ENCODE peak calls at places on chromosomes 1 and 21, in ten cellular contexts. One of them, this sample, is unnamed.

GRCh38 chr1:3000671-3001470 is 20.4 kb upstream of the ACTRT2 start:
- DNase-seq in Peyer's patch: no peak
- DNase-seq in RKO: no peak
- DNase-seq in activated CD8-positive, alpha-beta T cell treated with anti-CD3 and anti-CD28 coated beads, Interleukin-2, amount 10 ng/mL, durations not matched to agents 7 days and 5 days: no peak
- DNase-seq in effector memory CD8-positive, alpha-beta T cell: no peak
- DNase-seq in left ventricle myocardium superior: no peak
- DNase-seq in stimulated activated CD4-positive, alpha-beta T cell treated with anti-CD3 and anti-CD28 coated beads, Interleukin-12 subunit alpha, Interleukin-12 subunit beta, amount 100 ng/mL, for 4 hours: no peak
- DNase-seq in pancreas: no peak
- DNase-seq in stimulated activated naive CD4-positive, alpha-beta T cell: no peak
- DNase-seq in ACHN: no peak
- DNase-seq in this sample: no peak

GRCh38 chr1:199774433-199775089 is 252.9 kb upstream of the NR5A2 start:
- DNase-seq in Peyer's patch: no peak
- DNase-seq in RKO: no peak
- DNase-seq in activated CD8-positive, alpha-beta T cell treated with anti-CD3 and anti-CD28 coated beads, Interleukin-2, amount 10 ng/mL, durations not matched to agents 7 days and 5 days: no peak
- DNase-seq in effector memory CD8-positive, alpha-beta T cell: no peak
- DNase-seq in left ventricle myocardium superior: no peak
- DNase-seq in stimulated activated CD4-positive, alpha-beta T cell treated with anti-CD3 and anti-CD28 coated beads, Interleukin-12 subunit alpha, Interleukin-12 subunit beta, amount 100 ng/mL, for 4 hours: no peak
- DNase-seq in pancreas: peak
- DNase-seq in stimulated activated naive CD4-positive, alpha-beta T cell: no peak
- DNase-seq in ACHN: peak
- DNase-seq in this sample: no peak

GRCh38 chr1:240763771-240764170 is 151.8 kb upstream of the GREM2 start:
- DNase-seq in Peyer's patch: no peak
- DNase-seq in RKO: no peak
- DNase-seq in activated CD8-positive, alpha-beta T cell treated with anti-CD3 and anti-CD28 coated beads, Interleukin-2, amount 10 ng/mL, durations not matched to agents 7 days and 5 days: no peak
- DNase-seq in effector memory CD8-positive, alpha-beta T cell: no peak
- DNase-seq in left ventricle myocardium superior: no peak
- DNase-seq in stimulated activated CD4-positive, alpha-beta T cell treated with anti-CD3 and anti-CD28 coated beads, Interleukin-12 subunit alpha, Interleukin-12 subunit beta, amount 100 ng/mL, for 4 hours: no peak
- DNase-seq in pancreas: no peak
- DNase-seq in stimulated activated naive CD4-positive, alpha-beta T cell: no peak
- DNase-seq in ACHN: no peak
- DNase-seq in this sample: no peak

GRCh38 chr1:33021567-33022431 is 14.9 kb downstream of the AK2 start:
- DNase-seq in Peyer's patch: no peak
- DNase-seq in RKO: no peak
- DNase-seq in activated CD8-positive, alpha-beta T cell treated with anti-CD3 and anti-CD28 coated beads, Interleukin-2, amount 10 ng/mL, durations not matched to agents 7 days and 5 days: no peak
- DNase-seq in effector memory CD8-positive, alpha-beta T cell: no peak
- DNase-seq in left ventricle myocardium superior: no peak
- DNase-seq in stimulated activated CD4-positive, alpha-beta T cell treated with anti-CD3 and anti-CD28 coated beads, Interleukin-12 subunit alpha, Interleukin-12 subunit beta, amount 100 ng/mL, for 4 hours: no peak
- DNase-seq in pancreas: no peak
- DNase-seq in stimulated activated naive CD4-positive, alpha-beta T cell: no peak
- DNase-seq in ACHN: no peak
- DNase-seq in this sample: no peak

GRCh38 chr1:184160236-184160635 is 108.7 kb downstream of the TSEN15 start:
- DNase-seq in Peyer's patch: no peak
- DNase-seq in RKO: peak
- DNase-seq in activated CD8-positive, alpha-beta T cell treated with anti-CD3 and anti-CD28 coated beads, Interleukin-2, amount 10 ng/mL, durations not matched to agents 7 days and 5 days: no peak
- DNase-seq in effector memory CD8-positive, alpha-beta T cell: no peak
- DNase-seq in left ventricle myocardium superior: no peak
- DNase-seq in stimulated activated CD4-positive, alpha-beta T cell treated with anti-CD3 and anti-CD28 coated beads, Interleukin-12 subunit alpha, Interleukin-12 subunit beta, amount 100 ng/mL, for 4 hours: no peak
- DNase-seq in pancreas: no peak
- DNase-seq in stimulated activated naive CD4-positive, alpha-beta T cell: no peak
- DNase-seq in ACHN: no peak
- DNase-seq in this sample: no peak

GRCh38 chr1:67571406-67571805 is 113.6 kb upstream of the GADD45A start:
- DNase-seq in Peyer's patch: no peak
- DNase-seq in RKO: no peak
- DNase-seq in activated CD8-positive, alpha-beta T cell treated with anti-CD3 and anti-CD28 coated beads, Interleukin-2, amount 10 ng/mL, durations not matched to agents 7 days and 5 days: no peak
- DNase-seq in effector memory CD8-positive, alpha-beta T cell: no peak
- DNase-seq in left ventricle myocardium superior: no peak
- DNase-seq in stimulated activated CD4-positive, alpha-beta T cell treated with anti-CD3 and anti-CD28 coated beads, Interleukin-12 subunit alpha, Interleukin-12 subunit beta, amount 100 ng/mL, for 4 hours: no peak
- DNase-seq in pancreas: no peak
- DNase-seq in stimulated activated naive CD4-positive, alpha-beta T cell: no peak
- DNase-seq in ACHN: no peak
- DNase-seq in this sample: no peak

GRCh38 chr1:36223373-36223995 is 759 bp upstream of the THRAP3 start:
- DNase-seq in Peyer's patch: no peak
- DNase-seq in RKO: peak
- DNase-seq in activated CD8-positive, alpha-beta T cell treated with anti-CD3 and anti-CD28 coated beads, Interleukin-2, amount 10 ng/mL, durations not matched to agents 7 days and 5 days: peak
- DNase-seq in effector memory CD8-positive, alpha-beta T cell: no peak
- DNase-seq in left ventricle myocardium superior: no peak
- DNase-seq in stimulated activated CD4-positive, alpha-beta T cell treated with anti-CD3 and anti-CD28 coated beads, Interleukin-12 subunit alpha, Interleukin-12 subunit beta, amount 100 ng/mL, for 4 hours: no peak
- DNase-seq in pancreas: no peak
- DNase-seq in stimulated activated naive CD4-positive, alpha-beta T cell: no peak
- DNase-seq in ACHN: peak
- DNase-seq in this sample: no peak

GRCh38 chr1:116871772-116872146 is 38.0 kb upstream of the PTGFRN start:
- DNase-seq in Peyer's patch: no peak
- DNase-seq in RKO: no peak
- DNase-seq in activated CD8-positive, alpha-beta T cell treated with anti-CD3 and anti-CD28 coated beads, Interleukin-2, amount 10 ng/mL, durations not matched to agents 7 days and 5 days: no peak
- DNase-seq in effector memory CD8-positive, alpha-beta T cell: no peak
- DNase-seq in left ventricle myocardium superior: no peak
- DNase-seq in stimulated activated CD4-positive, alpha-beta T cell treated with anti-CD3 and anti-CD28 coated beads, Interleukin-12 subunit alpha, Interleukin-12 subunit beta, amount 100 ng/mL, for 4 hours: no peak
- DNase-seq in pancreas: no peak
- DNase-seq in stimulated activated naive CD4-positive, alpha-beta T cell: no peak
- DNase-seq in ACHN: no peak
- DNase-seq in this sample: no peak

GRCh38 chr1:208089151-208089550 is 155.0 kb downstream of the PLXNA2 start:
- DNase-seq in Peyer's patch: no peak
- DNase-seq in RKO: no peak
- DNase-seq in activated CD8-positive, alpha-beta T cell treated with anti-CD3 and anti-CD28 coated beads, Interleukin-2, amount 10 ng/mL, durations not matched to agents 7 days and 5 days: no peak
- DNase-seq in effector memory CD8-positive, alpha-beta T cell: no peak
- DNase-seq in left ventricle myocardium superior: no peak
- DNase-seq in stimulated activated CD4-positive, alpha-beta T cell treated with anti-CD3 and anti-CD28 coated beads, Interleukin-12 subunit alpha, Interleukin-12 subunit beta, amount 100 ng/mL, for 4 hours: no peak
- DNase-seq in pancreas: no peak
- DNase-seq in stimulated activated naive CD4-positive, alpha-beta T cell: no peak
- DNase-seq in ACHN: no peak
- DNase-seq in this sample: no peak

GRCh38 chr1:230747886-230748800 is 955 bp downstream of the CAPN9 start:
- DNase-seq in Peyer's patch: peak
- DNase-seq in RKO: no peak
- DNase-seq in activated CD8-positive, alpha-beta T cell treated with anti-CD3 and anti-CD28 coated beads, Interleukin-2, amount 10 ng/mL, durations not matched to agents 7 days and 5 days: no peak
- DNase-seq in effector memory CD8-positive, alpha-beta T cell: no peak
- DNase-seq in left ventricle myocardium superior: no peak
- DNase-seq in stimulated activated CD4-positive, alpha-beta T cell treated with anti-CD3 and anti-CD28 coated beads, Interleukin-12 subunit alpha, Interleukin-12 subunit beta, amount 100 ng/mL, for 4 hours: no peak
- DNase-seq in pancreas: peak
- DNase-seq in stimulated activated naive CD4-positive, alpha-beta T cell: no peak
- DNase-seq in ACHN: no peak
- DNase-seq in this sample: no peak

GRCh38 chr1:221190249-221190648 is 311.0 kb downstream of the HLX start:
- DNase-seq in Peyer's patch: no peak
- DNase-seq in RKO: no peak
- DNase-seq in activated CD8-positive, alpha-beta T cell treated with anti-CD3 and anti-CD28 coated beads, Interleukin-2, amount 10 ng/mL, durations not matched to agents 7 days and 5 days: no peak
- DNase-seq in effector memory CD8-positive, alpha-beta T cell: no peak
- DNase-seq in left ventricle myocardium superior: no peak
- DNase-seq in stimulated activated CD4-positive, alpha-beta T cell treated with anti-CD3 and anti-CD28 coated beads, Interleukin-12 subunit alpha, Interleukin-12 subunit beta, amount 100 ng/mL, for 4 hours: no peak
- DNase-seq in pancreas: no peak
- DNase-seq in stimulated activated naive CD4-positive, alpha-beta T cell: no peak
- DNase-seq in ACHN: no peak
- DNase-seq in this sample: no peak

GRCh38 chr1:42936309-42937078 is 22.2 kb downstream of the SLC2A1 start:
- DNase-seq in Peyer's patch: peak
- DNase-seq in RKO: no peak
- DNase-seq in activated CD8-positive, alpha-beta T cell treated with anti-CD3 and anti-CD28 coated beads, Interleukin-2, amount 10 ng/mL, durations not matched to agents 7 days and 5 days: no peak
- DNase-seq in effector memory CD8-positive, alpha-beta T cell: peak
- DNase-seq in left ventricle myocardium superior: no peak
- DNase-seq in stimulated activated CD4-positive, alpha-beta T cell treated with anti-CD3 and anti-CD28 coated beads, Interleukin-12 subunit alpha, Interleukin-12 subunit beta, amount 100 ng/mL, for 4 hours: no peak
- DNase-seq in pancreas: no peak
- DNase-seq in stimulated activated naive CD4-positive, alpha-beta T cell: no peak
- DNase-seq in ACHN: no peak
- DNase-seq in this sample: no peak

GRCh38 chr1:103514920-103515503 is 10.5 kb upstream of the RNPC3 start:
- DNase-seq in Peyer's patch: no peak
- DNase-seq in RKO: peak
- DNase-seq in activated CD8-positive, alpha-beta T cell treated with anti-CD3 and anti-CD28 coated beads, Interleukin-2, amount 10 ng/mL, durations not matched to agents 7 days and 5 days: peak
- DNase-seq in effector memory CD8-positive, alpha-beta T cell: no peak
- DNase-seq in left ventricle myocardium superior: no peak
- DNase-seq in stimulated activated CD4-positive, alpha-beta T cell treated with anti-CD3 and anti-CD28 coated beads, Interleukin-12 subunit alpha, Interleukin-12 subunit beta, amount 100 ng/mL, for 4 hours: no peak
- DNase-seq in pancreas: no peak
- DNase-seq in stimulated activated naive CD4-positive, alpha-beta T cell: no peak
- DNase-seq in ACHN: peak
- DNase-seq in this sample: no peak

GRCh38 chr1:150974580-150975478 is at the start of gene CERS2:
- DNase-seq in Peyer's patch: peak
- DNase-seq in RKO: peak
- DNase-seq in activated CD8-positive, alpha-beta T cell treated with anti-CD3 and anti-CD28 coated beads, Interleukin-2, amount 10 ng/mL, durations not matched to agents 7 days and 5 days: peak
- DNase-seq in effector memory CD8-positive, alpha-beta T cell: peak
- DNase-seq in left ventricle myocardium superior: peak
- DNase-seq in stimulated activated CD4-positive, alpha-beta T cell treated with anti-CD3 and anti-CD28 coated beads, Interleukin-12 subunit alpha, Interleukin-12 subunit beta, amount 100 ng/mL, for 4 hours: peak
- DNase-seq in pancreas: peak
- DNase-seq in stimulated activated naive CD4-positive, alpha-beta T cell: peak
- DNase-seq in ACHN: peak
- DNase-seq in this sample: peak

GRCh38 chr1:202184750-202185460 is 8.7 kb upstream of the LGR6 start:
- DNase-seq in Peyer's patch: peak
- DNase-seq in RKO: peak
- DNase-seq in activated CD8-positive, alpha-beta T cell treated with anti-CD3 and anti-CD28 coated beads, Interleukin-2, amount 10 ng/mL, durations not matched to agents 7 days and 5 days: peak
- DNase-seq in effector memory CD8-positive, alpha-beta T cell: peak
- DNase-seq in left ventricle myocardium superior: peak
- DNase-seq in stimulated activated CD4-positive, alpha-beta T cell treated with anti-CD3 and anti-CD28 coated beads, Interleukin-12 subunit alpha, Interleukin-12 subunit beta, amount 100 ng/mL, for 4 hours: peak
- DNase-seq in pancreas: peak
- DNase-seq in stimulated activated naive CD4-positive, alpha-beta T cell: peak
- DNase-seq in ACHN: peak
- DNase-seq in this sample: peak

GRCh38 chr1:31798433-31799195 is 17.2 kb downstream of the SPOCD1 start:
- DNase-seq in Peyer's patch: peak
- DNase-seq in RKO: peak
- DNase-seq in activated CD8-positive, alpha-beta T cell treated with anti-CD3 and anti-CD28 coated beads, Interleukin-2, amount 10 ng/mL, durations not matched to agents 7 days and 5 days: no peak
- DNase-seq in effector memory CD8-positive, alpha-beta T cell: no peak
- DNase-seq in left ventricle myocardium superior: no peak
- DNase-seq in stimulated activated CD4-positive, alpha-beta T cell treated with anti-CD3 and anti-CD28 coated beads, Interleukin-12 subunit alpha, Interleukin-12 subunit beta, amount 100 ng/mL, for 4 hours: no peak
- DNase-seq in pancreas: no peak
- DNase-seq in stimulated activated naive CD4-positive, alpha-beta T cell: no peak
- DNase-seq in ACHN: peak
- DNase-seq in this sample: no peak

GRCh38 chr1:115658646-115659045 is 16.9 kb downstream of the VANGL1 start:
- DNase-seq in Peyer's patch: no peak
- DNase-seq in RKO: no peak
- DNase-seq in activated CD8-positive, alpha-beta T cell treated with anti-CD3 and anti-CD28 coated beads, Interleukin-2, amount 10 ng/mL, durations not matched to agents 7 days and 5 days: no peak
- DNase-seq in effector memory CD8-positive, alpha-beta T cell: no peak
- DNase-seq in left ventricle myocardium superior: no peak
- DNase-seq in stimulated activated CD4-positive, alpha-beta T cell treated with anti-CD3 and anti-CD28 coated beads, Interleukin-12 subunit alpha, Interleukin-12 subunit beta, amount 100 ng/mL, for 4 hours: no peak
- DNase-seq in pancreas: no peak
- DNase-seq in stimulated activated naive CD4-positive, alpha-beta T cell: no peak
- DNase-seq in ACHN: no peak
- DNase-seq in this sample: no peak

GRCh38 chr21:41141031-41141457 is 26.9 kb upstream of the BACE2 start:
- DNase-seq in Peyer's patch: no peak
- DNase-seq in RKO: no peak
- DNase-seq in activated CD8-positive, alpha-beta T cell treated with anti-CD3 and anti-CD28 coated beads, Interleukin-2, amount 10 ng/mL, durations not matched to agents 7 days and 5 days: no peak
- DNase-seq in effector memory CD8-positive, alpha-beta T cell: no peak
- DNase-seq in left ventricle myocardium superior: no peak
- DNase-seq in stimulated activated CD4-positive, alpha-beta T cell treated with anti-CD3 and anti-CD28 coated beads, Interleukin-12 subunit alpha, Interleukin-12 subunit beta, amount 100 ng/mL, for 4 hours: no peak
- DNase-seq in pancreas: peak
- DNase-seq in stimulated activated naive CD4-positive, alpha-beta T cell: no peak
- DNase-seq in ACHN: peak
- DNase-seq in this sample: no peak

GRCh38 chr1:88302843-88303486 is 381.1 kb upstream of the PKN2 start:
- DNase-seq in Peyer's patch: no peak
- DNase-seq in RKO: peak
- DNase-seq in activated CD8-positive, alpha-beta T cell treated with anti-CD3 and anti-CD28 coated beads, Interleukin-2, amount 10 ng/mL, durations not matched to agents 7 days and 5 days: no peak
- DNase-seq in effector memory CD8-positive, alpha-beta T cell: no peak
- DNase-seq in left ventricle myocardium superior: no peak
- DNase-seq in stimulated activated CD4-positive, alpha-beta T cell treated with anti-CD3 and anti-CD28 coated beads, Interleukin-12 subunit alpha, Interleukin-12 subunit beta, amount 100 ng/mL, for 4 hours: no peak
- DNase-seq in pancreas: peak
- DNase-seq in stimulated activated naive CD4-positive, alpha-beta T cell: no peak
- DNase-seq in ACHN: peak
- DNase-seq in this sample: no peak

GRCh38 chr1:63968663-63969460 is 195.0 kb downstream of the ROR1 start:
- DNase-seq in Peyer's patch: no peak
- DNase-seq in RKO: no peak
- DNase-seq in activated CD8-positive, alpha-beta T cell treated with anti-CD3 and anti-CD28 coated beads, Interleukin-2, amount 10 ng/mL, durations not matched to agents 7 days and 5 days: no peak
- DNase-seq in effector memory CD8-positive, alpha-beta T cell: no peak
- DNase-seq in left ventricle myocardium superior: peak
- DNase-seq in stimulated activated CD4-positive, alpha-beta T cell treated with anti-CD3 and anti-CD28 coated beads, Interleukin-12 subunit alpha, Interleukin-12 subunit beta, amount 100 ng/mL, for 4 hours: no peak
- DNase-seq in pancreas: peak
- DNase-seq in stimulated activated naive CD4-positive, alpha-beta T cell: no peak
- DNase-seq in ACHN: peak
- DNase-seq in this sample: no peak

GRCh38 chr1:198620951-198621824 is 17.7 kb upstream of the PTPRC start:
- DNase-seq in Peyer's patch: no peak
- DNase-seq in RKO: no peak
- DNase-seq in activated CD8-positive, alpha-beta T cell treated with anti-CD3 and anti-CD28 coated beads, Interleukin-2, amount 10 ng/mL, durations not matched to agents 7 days and 5 days: peak
- DNase-seq in effector memory CD8-positive, alpha-beta T cell: peak
- DNase-seq in left ventricle myocardium superior: no peak
- DNase-seq in stimulated activated CD4-positive, alpha-beta T cell treated with anti-CD3 and anti-CD28 coated beads, Interleukin-12 subunit alpha, Interleukin-12 subunit beta, amount 100 ng/mL, for 4 hours: peak
- DNase-seq in pancreas: no peak
- DNase-seq in stimulated activated naive CD4-positive, alpha-beta T cell: peak
- DNase-seq in ACHN: no peak
- DNase-seq in this sample: peak

GRCh38 chr1:215005078-215005477 is 77.5 kb upstream of the KCNK2 start:
- DNase-seq in Peyer's patch: no peak
- DNase-seq in RKO: no peak
- DNase-seq in activated CD8-positive, alpha-beta T cell treated with anti-CD3 and anti-CD28 coated beads, Interleukin-2, amount 10 ng/mL, durations not matched to agents 7 days and 5 days: no peak
- DNase-seq in effector memory CD8-positive, alpha-beta T cell: no peak
- DNase-seq in left ventricle myocardium superior: no peak
- DNase-seq in stimulated activated CD4-positive, alpha-beta T cell treated with anti-CD3 and anti-CD28 coated beads, Interleukin-12 subunit alpha, Interleukin-12 subunit beta, amount 100 ng/mL, for 4 hours: no peak
- DNase-seq in pancreas: no peak
- DNase-seq in stimulated activated naive CD4-positive, alpha-beta T cell: no peak
- DNase-seq in ACHN: no peak
- DNase-seq in this sample: no peak

GRCh38 chr1:3899776-3900149 is 309 bp downstream of the C1orf174 start:
- DNase-seq in Peyer's patch: no peak
- DNase-seq in RKO: no peak
- DNase-seq in activated CD8-positive, alpha-beta T cell treated with anti-CD3 and anti-CD28 coated beads, Interleukin-2, amount 10 ng/mL, durations not matched to agents 7 days and 5 days: no peak
- DNase-seq in effector memory CD8-positive, alpha-beta T cell: peak
- DNase-seq in left ventricle myocardium superior: no peak
- DNase-seq in stimulated activated CD4-positive, alpha-beta T cell treated with anti-CD3 and anti-CD28 coated beads, Interleukin-12 subunit alpha, Interleukin-12 subunit beta, amount 100 ng/mL, for 4 hours: peak
- DNase-seq in pancreas: no peak
- DNase-seq in stimulated activated naive CD4-positive, alpha-beta T cell: peak
- DNase-seq in ACHN: no peak
- DNase-seq in this sample: no peak

GRCh38 chr21:45872471-45872870 is 109.1 kb upstream of the COL6A1 start:
- DNase-seq in Peyer's patch: no peak
- DNase-seq in RKO: no peak
- DNase-seq in activated CD8-positive, alpha-beta T cell treated with anti-CD3 and anti-CD28 coated beads, Interleukin-2, amount 10 ng/mL, durations not matched to agents 7 days and 5 days: no peak
- DNase-seq in effector memory CD8-positive, alpha-beta T cell: no peak
- DNase-seq in left ventricle myocardium superior: no peak
- DNase-seq in stimulated activated CD4-positive, alpha-beta T cell treated with anti-CD3 and anti-CD28 coated beads, Interleukin-12 subunit alpha, Interleukin-12 subunit beta, amount 100 ng/mL, for 4 hours: no peak
- DNase-seq in pancreas: no peak
- DNase-seq in stimulated activated naive CD4-positive, alpha-beta T cell: no peak
- DNase-seq in ACHN: no peak
- DNase-seq in this sample: no peak

GRCh38 chr1:7249516-7249915 is 464.3 kb downstream of the CAMTA1 start:
- DNase-seq in Peyer's patch: no peak
- DNase-seq in RKO: no peak
- DNase-seq in activated CD8-positive, alpha-beta T cell treated with anti-CD3 and anti-CD28 coated beads, Interleukin-2, amount 10 ng/mL, durations not matched to agents 7 days and 5 days: no peak
- DNase-seq in effector memory CD8-positive, alpha-beta T cell: no peak
- DNase-seq in left ventricle myocardium superior: no peak
- DNase-seq in stimulated activated CD4-positive, alpha-beta T cell treated with anti-CD3 and anti-CD28 coated beads, Interleukin-12 subunit alpha, Interleukin-12 subunit beta, amount 100 ng/mL, for 4 hours: no peak
- DNase-seq in pancreas: no peak
- DNase-seq in stimulated activated naive CD4-positive, alpha-beta T cell: no peak
- DNase-seq in ACHN: no peak
- DNase-seq in this sample: no peak

GRCh38 chr21:40732998-40733397 is 114.0 kb downstream of the DSCAM start:
- DNase-seq in Peyer's patch: no peak
- DNase-seq in RKO: no peak
- DNase-seq in activated CD8-positive, alpha-beta T cell treated with anti-CD3 and anti-CD28 coated beads, Interleukin-2, amount 10 ng/mL, durations not matched to agents 7 days and 5 days: no peak
- DNase-seq in effector memory CD8-positive, alpha-beta T cell: no peak
- DNase-seq in left ventricle myocardium superior: no peak
- DNase-seq in stimulated activated CD4-positive, alpha-beta T cell treated with anti-CD3 and anti-CD28 coated beads, Interleukin-12 subunit alpha, Interleukin-12 subunit beta, amount 100 ng/mL, for 4 hours: no peak
- DNase-seq in pancreas: no peak
- DNase-seq in stimulated activated naive CD4-positive, alpha-beta T cell: no peak
- DNase-seq in ACHN: no peak
- DNase-seq in this sample: no peak

GRCh38 chr1:188517139-188517538 is 1688.4 kb downstream of the PLA2G4A start:
- DNase-seq in Peyer's patch: no peak
- DNase-seq in RKO: no peak
- DNase-seq in activated CD8-positive, alpha-beta T cell treated with anti-CD3 and anti-CD28 coated beads, Interleukin-2, amount 10 ng/mL, durations not matched to agents 7 days and 5 days: no peak
- DNase-seq in effector memory CD8-positive, alpha-beta T cell: no peak
- DNase-seq in left ventricle myocardium superior: no peak
- DNase-seq in stimulated activated CD4-positive, alpha-beta T cell treated with anti-CD3 and anti-CD28 coated beads, Interleukin-12 subunit alpha, Interleukin-12 subunit beta, amount 100 ng/mL, for 4 hours: no peak
- DNase-seq in pancreas: no peak
- DNase-seq in stimulated activated naive CD4-positive, alpha-beta T cell: no peak
- DNase-seq in ACHN: no peak
- DNase-seq in this sample: no peak

GRCh38 chr21:44273046-44273445 is 11.3 kb upstream of the DNMT3L start:
- DNase-seq in Peyer's patch: no peak
- DNase-seq in RKO: no peak
- DNase-seq in activated CD8-positive, alpha-beta T cell treated with anti-CD3 and anti-CD28 coated beads, Interleukin-2, amount 10 ng/mL, durations not matched to agents 7 days and 5 days: no peak
- DNase-seq in effector memory CD8-positive, alpha-beta T cell: no peak
- DNase-seq in left ventricle myocardium superior: no peak
- DNase-seq in stimulated activated CD4-positive, alpha-beta T cell treated with anti-CD3 and anti-CD28 coated beads, Interleukin-12 subunit alpha, Interleukin-12 subunit beta, amount 100 ng/mL, for 4 hours: no peak
- DNase-seq in pancreas: no peak
- DNase-seq in stimulated activated naive CD4-positive, alpha-beta T cell: no peak
- DNase-seq in ACHN: no peak
- DNase-seq in this sample: no peak

This sample was measured in T follicular helper cell.